ENCODE peak calls at places on chromosome 18, in seven cellular contexts. One of them, this sample, is unnamed.

GRCh38 chr18:46573156-46573555 is 83.9 kb downstream of the LOXHD1 start:
- DNase-seq in sigmoid colon: no peak
- DNase-seq in GM23248: no peak
- DNase-seq in A673: no peak
- DNase-seq in thoracic aorta: no peak
- DNase-seq in fibroblast of lung: no peak
- DNase-seq in colonic mucosa: no peak
- DNase-seq in this sample: no peak

GRCh38 chr18:59784694-59785093 is 87.5 kb upstream of the CCBE1 start:
- DNase-seq in sigmoid colon: no peak
- DNase-seq in GM23248: no peak
- DNase-seq in A673: no peak
- DNase-seq in thoracic aorta: no peak
- DNase-seq in fibroblast of lung: no peak
- DNase-seq in colonic mucosa: no peak
- DNase-seq in this sample: no peak

GRCh38 chr18:51007787-51008134 is 22.3 kb upstream of the SMAD4 start:
- DNase-seq in sigmoid colon: no peak
- DNase-seq in GM23248: no peak
- DNase-seq in A673: no peak
- DNase-seq in thoracic aorta: no peak
- DNase-seq in fibroblast of lung: no peak
- DNase-seq in colonic mucosa: no peak
- DNase-seq in this sample: no peak

GRCh38 chr18:61998957-61999356 is 106.2 kb upstream of the RNF152 start:
- DNase-seq in sigmoid colon: no peak
- DNase-seq in GM23248: peak; percentile 86
- DNase-seq in A673: peak; percentile 87
- DNase-seq in thoracic aorta: no peak
- DNase-seq in fibroblast of lung: peak; percentile 93
- DNase-seq in colonic mucosa: no peak
- DNase-seq in this sample: no peak

GRCh38 chr18:46070683-46071614 is 1.1 kb downstream of the PSTPIP2 start:
- DNase-seq in sigmoid colon: peak; percentile 66
- DNase-seq in GM23248: no peak
- DNase-seq in A673: no peak
- DNase-seq in thoracic aorta: no peak
- DNase-seq in fibroblast of lung: no peak
- DNase-seq in colonic mucosa: no peak
- DNase-seq in this sample: no peak

GRCh38 chr18:61322265-61322873 is 10.9 kb upstream of the CDH20 start:
- DNase-seq in sigmoid colon: no peak
- DNase-seq in GM23248: peak; percentile 77
- DNase-seq in A673: peak; percentile 77
- DNase-seq in thoracic aorta: no peak
- DNase-seq in fibroblast of lung: peak; percentile 38
- DNase-seq in colonic mucosa: peak; percentile 57
- DNase-seq in this sample: peak; percentile 76

GRCh38 chr18:52670903-52671302 is 330.9 kb downstream of the DCC start:
- DNase-seq in sigmoid colon: no peak
- DNase-seq in GM23248: peak; percentile 12
- DNase-seq in A673: peak; percentile 73
- DNase-seq in thoracic aorta: no peak
- DNase-seq in fibroblast of lung: peak; percentile 14
- DNase-seq in colonic mucosa: no peak
- DNase-seq in this sample: peak; percentile 16

GRCh38 chr18:12843420-12844346 is 40.4 kb downstream of the PTPN2 start:
- DNase-seq in sigmoid colon: no peak
- DNase-seq in GM23248: no peak
- DNase-seq in A673: no peak
- DNase-seq in thoracic aorta: no peak
- DNase-seq in fibroblast of lung: peak; percentile 58
- DNase-seq in colonic mucosa: no peak
- DNase-seq in this sample: no peak

GRCh38 chr18:76822510-76823165 is at the start of gene ZNF236:
- DNase-seq in sigmoid colon: peak; percentile 87
- DNase-seq in GM23248: peak; percentile 89
- DNase-seq in A673: peak; percentile 87
- DNase-seq in thoracic aorta: no peak
- DNase-seq in fibroblast of lung: peak; percentile 81
- DNase-seq in colonic mucosa: peak; percentile 61
- DNase-seq in this sample: peak; percentile 71

GRCh38 chr18:56861244-56861643 is 210.1 kb downstream of the WDR7 start:
- DNase-seq in sigmoid colon: no peak
- DNase-seq in GM23248: no peak
- DNase-seq in A673: no peak
- DNase-seq in thoracic aorta: no peak
- DNase-seq in fibroblast of lung: peak; percentile 7
- DNase-seq in colonic mucosa: no peak
- DNase-seq in this sample: no peak

GRCh38 chr18:35507623-35508022 is 9.9 kb upstream of the INO80C start:
- DNase-seq in sigmoid colon: no peak
- DNase-seq in GM23248: no peak
- DNase-seq in A673: no peak
- DNase-seq in thoracic aorta: no peak
- DNase-seq in fibroblast of lung: no peak
- DNase-seq in colonic mucosa: no peak
- DNase-seq in this sample: no peak

GRCh38 chr18:22434973-22435608 is 17.4 kb upstream of the CTAGE1 start:
- DNase-seq in sigmoid colon: no peak
- DNase-seq in GM23248: peak; percentile 90
- DNase-seq in A673: no peak
- DNase-seq in thoracic aorta: no peak
- DNase-seq in fibroblast of lung: peak; percentile 90
- DNase-seq in colonic mucosa: no peak
- DNase-seq in this sample: no peak

GRCh38 chr18:25465152-25465790 is 113.3 kb upstream of the ZNF521 start:
- DNase-seq in sigmoid colon: no peak
- DNase-seq in GM23248: no peak
- DNase-seq in A673: no peak
- DNase-seq in thoracic aorta: no peak
- DNase-seq in fibroblast of lung: no peak
- DNase-seq in colonic mucosa: no peak
- DNase-seq in this sample: no peak

GRCh38 chr18:57754577-57755330 is 48.4 kb downstream of the ATP8B1 start:
- DNase-seq in sigmoid colon: no peak
- DNase-seq in GM23248: no peak
- DNase-seq in A673: no peak
- DNase-seq in thoracic aorta: no peak
- DNase-seq in fibroblast of lung: no peak
- DNase-seq in colonic mucosa: no peak
- DNase-seq in this sample: no peak

GRCh38 chr18:63137999-63138448 is 181.5 kb downstream of the BCL2 start:
- DNase-seq in sigmoid colon: no peak
- DNase-seq in GM23248: no peak
- DNase-seq in A673: no peak
- DNase-seq in thoracic aorta: no peak
- DNase-seq in fibroblast of lung: no peak
- DNase-seq in colonic mucosa: no peak
- DNase-seq in this sample: no peak

GRCh38 chr18:51321696-51322095 is 124.2 kb upstream of the MEX3C start:
- DNase-seq in sigmoid colon: no peak
- DNase-seq in GM23248: no peak
- DNase-seq in A673: no peak
- DNase-seq in thoracic aorta: no peak
- DNase-seq in fibroblast of lung: peak; percentile 21
- DNase-seq in colonic mucosa: no peak
- DNase-seq in this sample: no peak

GRCh38 chr18:5455644-5456043 is 88.2 kb downstream of the EPB41L3 start:
- DNase-seq in sigmoid colon: no peak
- DNase-seq in GM23248: no peak
- DNase-seq in A673: no peak
- DNase-seq in thoracic aorta: no peak
- DNase-seq in fibroblast of lung: peak; percentile 66
- DNase-seq in colonic mucosa: no peak
- DNase-seq in this sample: no peak

DNA sequence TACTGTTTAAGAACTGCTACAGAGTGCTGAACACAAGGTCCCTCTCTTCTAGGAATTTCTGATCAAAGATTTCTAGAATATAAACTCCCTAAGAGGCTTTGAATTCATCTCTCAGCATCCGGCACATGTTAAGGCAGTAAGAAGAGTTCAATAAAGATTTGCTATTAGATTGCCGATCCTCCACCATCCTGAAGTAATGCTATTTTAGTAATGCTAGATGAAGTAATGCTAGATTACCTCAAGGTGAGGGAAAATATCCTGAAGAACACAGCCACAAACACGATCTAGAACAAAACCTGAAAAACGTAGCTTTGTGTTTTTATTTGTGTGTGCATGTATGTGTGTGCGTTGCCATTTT is 919 bp upstream of the MYL12B start:
- DNase-seq in sigmoid colon: no peak
- DNase-seq in GM23248: no peak
- DNase-seq in A673: no peak
- DNase-seq in thoracic aorta: no peak
- DNase-seq in fibroblast of lung: no peak
- DNase-seq in colonic mucosa: no peak
- DNase-seq in this sample: no peak
- H3K4me1 ChIP-seq in sigmoid colon: peaks cover 44% of the 10 kb centered on the region
- H3K4me1 ChIP-seq in GM23248: peaks cover 44% of the 10 kb centered on the region
- H3K4me1 ChIP-seq in A673: peaks cover 23% of the 10 kb centered on the region
- H3K4me1 ChIP-seq in thoracic aorta: peaks cover 61% of the 10 kb centered on the region
- H3K4me1 ChIP-seq in fibroblast of lung: peaks cover 30% of the 10 kb centered on the region
- H3K4me1 ChIP-seq in colonic mucosa: peaks cover 16% of the 10 kb centered on the region
- H3K4me1 ChIP-seq in this sample: peaks cover 37% of the 10 kb centered on the region

GRCh38 chr18:9916067-9916684 is 2.4 kb downstream of the VAPA start:
- DNase-seq in sigmoid colon: no peak
- DNase-seq in GM23248: peak; percentile 67
- DNase-seq in A673: no peak
- DNase-seq in thoracic aorta: no peak
- DNase-seq in fibroblast of lung: peak; percentile 19
- DNase-seq in colonic mucosa: no peak
- DNase-seq in this sample: no peak

GRCh38 chr18:9915291-9916066 is 1.7 kb downstream of the VAPA start:
- DNase-seq in sigmoid colon: no peak
- DNase-seq in GM23248: peak; percentile 36
- DNase-seq in A673: no peak
- DNase-seq in thoracic aorta: no peak
- DNase-seq in fibroblast of lung: no peak
- DNase-seq in colonic mucosa: no peak
- DNase-seq in this sample: no peak

GRCh38 chr18:9919564-9920232 is 5.9 kb downstream of the VAPA start:
- DNase-seq in sigmoid colon: no peak
- DNase-seq in GM23248: no peak
- DNase-seq in A673: no peak
- DNase-seq in thoracic aorta: no peak
- DNase-seq in fibroblast of lung: no peak
- DNase-seq in colonic mucosa: no peak
- DNase-seq in this sample: no peak

GRCh38 chr18:9916814-9917213 is 3.0 kb downstream of the VAPA start:
- DNase-seq in sigmoid colon: no peak
- DNase-seq in GM23248: no peak
- DNase-seq in A673: no peak
- DNase-seq in thoracic aorta: no peak
- DNase-seq in fibroblast of lung: no peak
- DNase-seq in colonic mucosa: no peak
- DNase-seq in this sample: no peak

DNA sequence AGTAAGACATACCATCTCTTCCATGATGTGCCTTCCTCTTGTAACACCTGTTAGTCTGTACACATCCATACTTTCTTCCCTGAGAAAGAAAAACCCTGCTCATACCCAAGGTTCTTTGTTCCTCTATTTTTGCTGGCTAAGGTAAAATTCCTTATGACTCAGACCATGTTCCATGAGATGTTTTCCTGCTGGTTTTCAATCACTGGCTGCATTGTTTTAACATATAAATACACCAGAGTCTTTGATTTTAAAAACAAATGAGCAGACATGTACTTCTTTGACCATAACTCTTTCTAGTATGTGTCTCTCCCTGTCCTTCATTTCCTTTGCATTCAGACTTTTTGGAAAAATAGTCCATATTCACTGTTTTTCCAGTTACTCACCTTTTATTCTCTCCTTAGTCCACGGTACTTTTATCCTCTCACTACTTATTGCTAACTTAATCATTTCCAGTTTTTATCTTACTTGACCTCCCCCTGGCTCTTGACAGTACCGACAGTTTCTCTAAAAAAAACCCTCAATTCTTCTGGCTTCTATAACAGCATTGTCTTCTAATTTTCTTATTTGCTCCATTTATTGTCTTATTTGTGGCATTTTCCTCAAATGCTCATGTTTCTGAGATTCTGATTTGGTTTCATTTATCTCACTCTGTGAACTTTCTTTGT is 4.3 kb downstream of the VAPA start:
- DNase-seq in sigmoid colon: no peak
- DNase-seq in GM23248: peak; percentile 56
- DNase-seq in A673: no peak
- DNase-seq in thoracic aorta: no peak
- DNase-seq in fibroblast of lung: peak; percentile 59
- DNase-seq in colonic mucosa: no peak
- DNase-seq in this sample: no peak
- H3K4me1 ChIP-seq in sigmoid colon: peaks cover 63% of the 10 kb centered on the region
- H3K4me1 ChIP-seq in GM23248: peaks cover 39% of the 10 kb centered on the region
- H3K4me1 ChIP-seq in A673: peaks cover 58% of the 10 kb centered on the region
- H3K4me1 ChIP-seq in thoracic aorta: peaks cover 72% of the 10 kb centered on the region
- H3K4me1 ChIP-seq in fibroblast of lung: peaks cover 10% of the 10 kb centered on the region
- H3K4me1 ChIP-seq in colonic mucosa: peaks cover 7% of the 10 kb centered on the region
- H3K4me1 ChIP-seq in this sample: peaks cover 38% of the 10 kb centered on the region

DNA sequence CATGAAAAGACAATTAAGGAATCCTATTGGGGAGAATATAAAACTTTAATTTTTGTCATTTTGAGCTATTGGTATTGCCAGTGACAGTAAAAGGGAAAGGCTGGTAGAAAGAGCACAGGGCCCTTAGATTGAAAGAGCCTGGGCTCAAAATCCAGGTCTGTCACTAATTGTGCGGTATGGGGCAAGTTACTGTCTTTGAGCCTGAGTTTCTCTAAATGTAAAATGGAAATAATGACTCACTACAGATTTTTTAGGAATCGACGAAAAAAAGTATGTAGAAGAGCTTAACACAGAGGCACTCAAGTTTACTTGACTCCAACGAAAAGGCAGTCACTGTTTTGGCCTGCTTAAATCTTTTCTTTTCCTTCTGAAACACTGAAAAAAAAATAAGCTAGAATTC is 7.0 kb downstream of the NDUFV2 start:
- DNase-seq in sigmoid colon: no peak
- DNase-seq in GM23248: peak; percentile 82
- DNase-seq in A673: no peak
- DNase-seq in thoracic aorta: no peak
- DNase-seq in fibroblast of lung: peak; percentile 70
- DNase-seq in colonic mucosa: no peak
- DNase-seq in this sample: no peak
- H3K4me1 ChIP-seq in sigmoid colon: peaks cover 95% of the 10 kb centered on the region
- H3K4me1 ChIP-seq in GM23248: peaks cover 57% of the 10 kb centered on the region
- H3K4me1 ChIP-seq in A673: peaks cover 22% of the 10 kb centered on the region
- H3K4me1 ChIP-seq in thoracic aorta: peaks cover 91% of the 10 kb centered on the region
- H3K4me1 ChIP-seq in fibroblast of lung: peaks cover 10% of the 10 kb centered on the region
- H3K4me1 ChIP-seq in colonic mucosa: peaks cover 34% of the 10 kb centered on the region
- H3K4me1 ChIP-seq in this sample: peaks cover 34% of the 10 kb centered on the region

GRCh38 chr18:10872297-10872696 is 277.1 kb downstream of the PIEZO2 start:
- DNase-seq in sigmoid colon: peak; percentile 74
- DNase-seq in GM23248: no peak
- DNase-seq in A673: no peak
- DNase-seq in thoracic aorta: no peak
- DNase-seq in fibroblast of lung: no peak
- DNase-seq in colonic mucosa: no peak
- DNase-seq in this sample: no peak

GRCh38 chr18:10878703-10879102 is 270.7 kb downstream of the PIEZO2 start:
- DNase-seq in sigmoid colon: no peak
- DNase-seq in GM23248: no peak
- DNase-seq in A673: no peak
- DNase-seq in thoracic aorta: no peak
- DNase-seq in fibroblast of lung: no peak
- DNase-seq in colonic mucosa: no peak
- DNase-seq in this sample: no peak

GRCh38 chr18:10877974-10878373 is 271.4 kb downstream of the PIEZO2 start:
- DNase-seq in sigmoid colon: no peak
- DNase-seq in GM23248: no peak
- DNase-seq in A673: no peak
- DNase-seq in thoracic aorta: no peak
- DNase-seq in fibroblast of lung: no peak
- DNase-seq in colonic mucosa: no peak
- DNase-seq in this sample: no peak

GRCh38 chr18:10875836-10876235 is 273.5 kb downstream of the PIEZO2 start:
- DNase-seq in sigmoid colon: no peak
- DNase-seq in GM23248: no peak
- DNase-seq in A673: no peak
- DNase-seq in thoracic aorta: no peak
- DNase-seq in fibroblast of lung: no peak
- DNase-seq in colonic mucosa: no peak
- DNase-seq in this sample: no peak
- H3K4me1 ChIP-seq in sigmoid colon: peaks cover 14% of the 10 kb centered on the region
- H3K4me1 ChIP-seq in GM23248: no peaks in the 10 kb centered on the region
- H3K4me1 ChIP-seq in A673: no peaks in the 10 kb centered on the region
- H3K4me1 ChIP-seq in thoracic aorta: peaks cover 5% of the 10 kb centered on the region
- H3K4me1 ChIP-seq in fibroblast of lung: no peaks in the 10 kb centered on the region
- H3K4me1 ChIP-seq in colonic mucosa: no peaks in the 10 kb centered on the region
- H3K4me1 ChIP-seq in this sample: no peaks in the 10 kb centered on the region

This sample was measured in testis.